ENCODE peak calls at places on chromosomes 5 and 9, in ten cellular contexts. C, U, X, L, T, I, Q, J, R and A are unnamed samples.

GRCh38 chr5:149857499-149857898 is 87.1 kb downstream of the PDE6A start:
- DNase-seq in C (peak), U (peak), X (no peak), L (no peak), T (peak), I (no peak), Q (no peak), J (peak), R (peak), A (no peak)

GRCh38 chr9:114288233-114289051 is 34.5 kb upstream of the ORM1 start:
- DNase-seq in C (peak), U (peak), X (no peak), L (no peak), T (peak), I (no peak), Q (no peak), J (peak), R (no peak), A (no peak)

GRCh38 chr5:1294839-1295649 is at the start of gene TERT:
- DNase-seq in C (no peak), U (no peak), X (no peak), L (peak), T (no peak), I (peak), Q (peak), J (peak), R (no peak), A (peak)

GRCh38 chr5:141637266-141637692 is 482 bp downstream of the RELL2 start:
- DNase-seq in C (no peak), U (peak), X (peak), L (peak), T (no peak), I (peak), Q (peak), J (no peak), R (no peak), A (no peak)

GRCh38 chr9:95081998-95082397 is 235.5 kb downstream of the FANCC start:
- DNase-seq in C (no peak), U (no peak), X (no peak), L (no peak), T (no peak), I (no peak), Q (no peak), J (peak), R (no peak), A (no peak)

GRCh38 chr9:137613738-137614523 is 4.9 kb upstream of the EHMT1 start:
- DNase-seq in C (no peak), U (no peak), X (no peak), L (no peak), T (no peak), I (no peak), Q (no peak), J (no peak), R (no peak), A (no peak)

GRCh38 chr9:112831969-112832368 is 58.7 kb downstream of the SLC46A2 start:
- DNase-seq in C (no peak), U (no peak), X (no peak), L (no peak), T (no peak), I (no peak), Q (no peak), J (no peak), R (no peak), A (no peak)

GRCh38 chr5:1538741-1539392 is 15.1 kb upstream of the LPCAT1 start:
- DNase-seq in C (no peak), U (no peak), X (no peak), L (no peak), T (no peak), I (no peak), Q (no peak), J (peak), R (no peak), A (no peak)

GRCh38 chr5:123448743-123449142 is 25.5 kb upstream of the CEP120 start:
- DNase-seq in C (no peak), U (no peak), X (no peak), L (no peak), T (no peak), I (no peak), Q (no peak), J (no peak), R (no peak), A (no peak)

GRCh38 chr9:136900988-136901515 is 14.7 kb downstream of the TRAF2 start:
- DNase-seq in C (no peak), U (no peak), X (peak), L (no peak), T (no peak), I (no peak), Q (no peak), J (no peak), R (no peak), A (no peak)

GRCh38 chr5:79560774-79561524 is 47.0 kb upstream of the HOMER1 start:
- DNase-seq in C (no peak), U (no peak), X (peak), L (no peak), T (peak), I (no peak), Q (no peak), J (no peak), R (no peak), A (no peak)

GRCh38 chr5:56177134-56177533 is 56.0 kb downstream of the ANKRD55 start:
- DNase-seq in C (peak), U (no peak), X (no peak), L (no peak), T (peak), I (no peak), Q (no peak), J (no peak), R (no peak), A (no peak)

GRCh38 chr9:134493471-134494272 is 147.9 kb upstream of the COL5A1 start:
- DNase-seq in C (no peak), U (no peak), X (no peak), L (no peak), T (no peak), I (no peak), Q (no peak), J (peak), R (no peak), A (no peak)
- TF ChIP-seq CTCF in C (no peak), U (no peak), X (no peak), L (no peak), T (no peak), I (no peak), Q (no peak), J (no peak), R (no peak), A (no peak)

GRCh38 chr9:32550609-32551490 is 1.3 kb upstream of the SMIM27 start:
- DNase-seq in C (peak), U (peak), X (peak), L (peak), T (peak), I (peak), Q (peak), J (peak), R (peak), A (peak)
- TF ChIP-seq CTCF in C (no peak), U (peak), X (no peak), L (peak), T (no peak), I (peak), Q (peak), J (no peak), R (no peak), A (no peak)

DNA sequence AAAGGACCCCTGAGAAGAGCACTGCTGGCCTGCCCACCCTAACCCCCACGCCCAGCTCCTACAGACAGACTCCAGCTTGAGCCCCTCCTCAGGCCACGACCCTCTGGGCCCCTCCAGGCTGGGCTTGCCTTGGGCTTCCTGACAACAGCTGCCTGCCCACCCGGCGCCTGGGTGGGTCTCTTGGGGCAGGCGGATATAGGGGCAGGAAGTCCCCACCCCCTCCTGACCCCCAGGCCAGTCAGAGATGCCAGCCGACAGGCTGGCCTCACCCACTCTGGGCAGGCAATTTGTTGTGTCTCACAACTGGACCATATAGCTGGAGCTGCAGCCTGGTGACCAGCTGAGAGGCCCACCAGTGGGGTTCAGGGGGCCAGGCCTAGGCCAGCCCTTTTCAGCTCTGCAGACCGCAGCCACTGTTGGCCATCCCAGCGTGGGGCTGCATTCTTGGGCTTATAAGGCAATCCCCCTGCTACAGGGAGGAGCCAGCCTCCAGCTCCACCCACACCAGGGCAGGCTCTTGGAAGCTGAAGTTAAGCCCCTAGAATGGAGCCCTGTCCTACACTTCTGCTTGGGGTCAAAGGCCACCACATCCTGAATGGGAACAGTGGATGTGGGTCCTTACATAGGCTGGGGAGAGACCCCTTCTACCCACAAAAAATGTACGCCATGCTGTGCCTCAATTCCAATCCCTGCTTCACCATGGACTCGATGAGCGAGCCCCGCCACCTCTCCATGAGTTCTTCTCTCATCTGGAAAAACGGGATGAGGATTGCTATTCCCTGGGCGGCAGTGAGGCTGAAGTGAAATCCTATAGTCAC is 2.0 kb downstream of the PDLIM7 start:
- DNase-seq in C (peak), U (peak), X (peak), L (no peak), T (peak), I (no peak), Q (no peak), J (no peak), R (no peak), A (no peak)
- TF ChIP-seq CTCF in C (no peak), U (no peak), X (no peak), L (no peak), T (no peak), I (no peak), Q (no peak), J (no peak), R (no peak), A (no peak)

DNA sequence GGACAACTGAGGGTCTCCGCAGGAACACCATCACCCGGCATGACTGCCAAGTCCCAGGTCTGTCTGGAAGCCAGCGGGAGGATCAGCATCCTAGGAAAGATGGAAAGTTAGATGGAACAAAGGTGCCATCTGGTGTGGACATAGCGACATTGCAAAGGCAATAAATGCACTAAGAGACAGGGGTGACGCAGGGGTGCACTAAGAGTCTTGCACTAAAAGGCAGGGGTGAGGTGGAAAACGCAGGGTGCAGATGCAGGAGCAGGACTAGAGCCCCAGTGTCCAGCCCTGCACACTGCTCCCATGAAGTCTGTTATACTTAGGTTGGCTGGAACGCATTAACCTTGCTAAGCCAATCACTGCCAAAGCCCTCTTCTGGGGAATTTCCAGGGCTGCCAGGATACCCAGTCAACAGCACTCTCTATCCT is 15.5 kb downstream of the ATOX1 start:
- DNase-seq in C (peak), U (peak), X (peak), L (peak), T (peak), I (no peak), Q (no peak), J (no peak), R (no peak), A (no peak)
- TF ChIP-seq CTCF in C (peak), U (peak), X (peak), L (peak), T (peak), I (no peak), Q (no peak), J (peak), R (peak), A (no peak)

GRCh38 chr5:173187054-173187743 is 42.9 kb downstream of the BNIP1 start:
- DNase-seq in C (no peak), U (no peak), X (peak), L (no peak), T (no peak), I (no peak), Q (no peak), J (no peak), R (no peak), A (no peak)
- TF ChIP-seq CTCF in C (no peak), U (no peak), X (peak), L (peak), T (no peak), I (no peak), Q (no peak), J (no peak), R (no peak), A (no peak)

DNA sequence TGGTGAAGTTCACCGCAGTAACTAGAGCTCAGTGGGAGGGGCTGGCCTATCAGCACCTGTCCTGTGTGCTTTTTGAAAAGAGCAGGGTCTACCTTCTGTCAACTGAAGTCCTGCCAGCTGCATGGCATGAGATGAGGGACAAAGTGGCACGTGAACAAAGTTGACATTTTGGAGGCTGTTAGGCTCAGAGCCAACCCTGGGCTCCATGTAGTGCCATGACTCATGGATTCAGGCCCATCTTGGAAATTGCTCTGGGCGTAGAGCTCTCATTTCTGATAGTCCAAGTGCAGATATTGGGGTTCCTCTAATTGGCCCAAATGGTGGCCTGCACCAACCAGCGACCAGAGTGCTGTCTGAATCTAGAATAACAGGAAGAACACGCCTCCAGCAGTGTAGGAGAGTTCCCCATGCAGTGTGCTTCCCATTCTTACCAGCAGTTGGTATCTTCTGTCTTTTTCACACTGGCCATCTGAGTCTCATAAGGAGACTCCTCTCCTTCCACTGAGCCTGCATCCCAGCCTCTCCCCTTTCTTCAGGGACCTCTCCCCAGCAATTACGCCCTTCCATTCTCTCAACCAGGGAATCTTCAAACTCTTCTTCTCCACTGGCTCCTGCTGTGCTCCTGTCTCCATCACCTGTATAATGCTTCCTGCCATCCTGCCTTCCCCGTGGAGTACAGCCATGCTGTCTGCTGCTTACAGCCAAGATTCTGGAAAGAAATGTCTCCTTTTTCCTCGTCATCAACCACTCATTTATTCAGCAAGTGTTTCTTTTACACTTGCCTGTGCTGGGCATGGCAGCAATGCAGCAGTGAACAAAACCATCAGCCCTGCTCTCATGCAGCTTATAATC is 30.4 kb downstream of the IRF1 start:
- DNase-seq in C (no peak), U (no peak), X (peak), L (no peak), T (no peak), I (no peak), Q (no peak), J (no peak), R (no peak), A (peak)
- TF ChIP-seq CTCF in C (peak), U (no peak), X (no peak), L (no peak), T (no peak), I (peak), Q (no peak), J (no peak), R (no peak), A (no peak)

GRCh38 chr5:139078345-139078744 is 119.8 kb downstream of the SIL1 start:
- DNase-seq in C (no peak), U (no peak), X (no peak), L (no peak), T (no peak), I (no peak), Q (no peak), J (no peak), R (no peak), A (no peak)
- TF ChIP-seq CTCF in C (no peak), U (no peak), X (no peak), L (no peak), T (no peak), I (no peak), Q (no peak), J (no peak), R (no peak), A (no peak)

GRCh38 chr5:110045153-110045552 is 355.4 kb downstream of the MAN2A1 start:
- DNase-seq in C (peak), U (no peak), X (no peak), L (no peak), T (peak), I (no peak), Q (no peak), J (no peak), R (no peak), A (no peak)
- TF ChIP-seq CTCF in C (no peak), U (no peak), X (no peak), L (no peak), T (no peak), I (no peak), Q (no peak), J (no peak), R (no peak), A (no peak)